ENCODE peak calls at places on chromosomes 5 and 9, in ten cellular contexts. Z is right lobe of liver, T is lower lobe of right lung, S is suprapubic skin, J is H9, A is heart right ventricle, K is SJCRH30, R is bronchial epithelial cell, P is Karpas-422, X is Caco-2. Y is an unnamed sample.
A peak's percentile ranks its signal among the peaks of the same experiment; 100 is the strongest.

GRCh38 chr9:105083246-105083645 is 155.3 kb upstream of the ABCA1 start:
- DNase-seq in R (no peak), J (no peak), K (no peak), Z (no peak), A (no peak), P (no peak), S (no peak), T (no peak), X (peak; percentile 69), Y (no peak)

GRCh38 chr9:133892193-133892920 is 99.8 kb downstream of the VAV2 start:
- DNase-seq in T (no peak), J (no peak), S (no peak), P (no peak), Z (peak; percentile 96), A (no peak), K (peak; percentile 62), X (peak; percentile 88), R (no peak), Y (no peak)

GRCh38 chr5:154058055-154059038 is 19.6 kb downstream of the MFAP3 start:
- DNase-seq in P (peak; percentile 89), X (no peak), T (no peak), Z (no peak), K (peak; percentile 76), A (no peak), R (peak; percentile 77), S (no peak), J (no peak), Y (no peak)

GRCh38 chr9:27371382-27371781 is 74.4 kb upstream of the EQTN start:
- DNase-seq in S (no peak), X (peak; percentile 64), J (no peak), A (no peak), T (no peak), R (peak; percentile 68), Z (no peak), K (no peak), P (no peak), Y (no peak)

GRCh38 chr9:115106642-115107041 is 11.3 kb downstream of the TNC start:
- DNase-seq in T (no peak), R (peak; percentile 80), P (no peak), S (no peak), X (no peak), Z (no peak), K (no peak), A (no peak), J (no peak), Y (no peak)

GRCh38 chr9:70609542-70610286 is 195.3 kb upstream of the KLF9 start:
- DNase-seq in R (peak; percentile 58), S (no peak), Z (no peak), K (peak; percentile 23), A (peak; percentile 75), P (no peak), X (no peak), J (no peak), T (no peak), Y (no peak)

GRCh38 chr5:88666761-88667186 is 216.2 kb downstream of the MEF2C start:
- DNase-seq in X (no peak), K (no peak), S (no peak), J (peak; percentile 73), R (no peak), T (no peak), A (no peak), P (no peak), Z (no peak), Y (no peak)

GRCh38 chr5:148912146-148912545 is 85.7 kb downstream of the ADRB2 start:
- DNase-seq in P (no peak), X (no peak), A (no peak), R (peak; percentile 22), J (no peak), Z (no peak), T (no peak), S (no peak), K (no peak), Y (no peak)

GRCh38 chr5:44814761-44815160 is 6.0 kb downstream of the MRPS30 start:
- DNase-seq in R (no peak), S (no peak), P (no peak), J (no peak), X (no peak), A (no peak), T (no peak), K (no peak), Z (no peak), Y (no peak)

GRCh38 chr9:114141553-114142548 is 13.5 kb upstream of the COL27A1 start:
- DNase-seq in T (no peak), R (peak; percentile 20), P (no peak), A (peak; percentile 28), K (peak; percentile 66), J (no peak), S (no peak), X (no peak), Z (no peak), Y (peak; percentile 41)

GRCh38 chr9:110769667-110770066 is 101.1 kb downstream of the MUSK start:
- DNase-seq in J (no peak), R (no peak), P (no peak), X (no peak), Z (no peak), K (peak; percentile 19), A (no peak), S (no peak), T (no peak), Y (no peak)

GRCh38 chr5:138874771-138875628 is at the start of gene LRRTM2:
- DNase-seq in Z (no peak), S (no peak), K (peak; percentile 26), A (no peak), P (no peak), X (no peak), R (peak; percentile 69), T (no peak), J (no peak), Y (no peak)

GRCh38 chr9:118829334-118829733 is 539.9 kb downstream of the BRINP1 start:
- DNase-seq in X (no peak), A (no peak), P (no peak), R (no peak), K (peak; percentile 24), J (no peak), S (no peak), Z (no peak), T (no peak), Y (no peak)

GRCh38 chr9:70534058-70534457 is 119.6 kb upstream of the KLF9 start:
- DNase-seq in Z (no peak), T (no peak), R (peak; percentile 6), P (no peak), J (no peak), A (no peak), S (no peak), K (no peak), X (no peak), Y (no peak)

GRCh38 chr5:78574157-78574673 is 74.4 kb downstream of the LHFPL2 start:
- DNase-seq in T (peak; percentile 63), S (no peak), P (no peak), A (no peak), R (no peak), Z (peak; percentile 75), X (no peak), J (no peak), K (no peak), Y (no peak)

GRCh38 chr5:133658327-133658726 is 46.0 kb upstream of the FSTL4 start:
- DNase-seq in P (peak; percentile 59), S (no peak), Z (no peak), X (no peak), K (no peak), J (no peak), T (no peak), R (no peak), A (no peak), Y (no peak)

GRCh38 chr5:133655966-133656365 is 43.6 kb upstream of the FSTL4 start:
- DNase-seq in R (no peak), J (no peak), X (no peak), T (no peak), Z (no peak), S (no peak), A (no peak), P (no peak), K (no peak), Y (no peak)

GRCh38 chr5:133652951-133653601 is 40.7 kb upstream of the FSTL4 start:
- DNase-seq in K (no peak), A (no peak), R (peak; percentile 91), S (no peak), J (no peak), X (no peak), Z (no peak), T (no peak), P (no peak), Y (no peak)

GRCh38 chr5:133653602-133653995 is 41.3 kb upstream of the FSTL4 start:
- DNase-seq in Z (no peak), A (no peak), S (no peak), K (no peak), T (no peak), X (no peak), J (no peak), P (no peak), R (no peak), Y (no peak)

GRCh38 chr5:133657036-133657435 is 44.7 kb upstream of the FSTL4 start:
- DNase-seq in J (no peak), Z (no peak), K (no peak), T (no peak), P (no peak), X (no peak), A (no peak), S (no peak), R (no peak), Y (no peak)
- H3K27me3 ChIP-seq in J (no peaks in the 10 kb centered on the region), Z (no peaks in the 10 kb centered on the region), K (no peaks in the 10 kb centered on the region), T (no peaks in the 10 kb centered on the region), P (no peaks in the 10 kb centered on the region), X (no peaks in the 10 kb centered on the region), A (peaks cover 31% of the 10 kb centered on the region), S (no peaks in the 10 kb centered on the region), R (no peaks in the 10 kb centered on the region), Y (peaks cover 60% of the 10 kb centered on the region)

DNA sequence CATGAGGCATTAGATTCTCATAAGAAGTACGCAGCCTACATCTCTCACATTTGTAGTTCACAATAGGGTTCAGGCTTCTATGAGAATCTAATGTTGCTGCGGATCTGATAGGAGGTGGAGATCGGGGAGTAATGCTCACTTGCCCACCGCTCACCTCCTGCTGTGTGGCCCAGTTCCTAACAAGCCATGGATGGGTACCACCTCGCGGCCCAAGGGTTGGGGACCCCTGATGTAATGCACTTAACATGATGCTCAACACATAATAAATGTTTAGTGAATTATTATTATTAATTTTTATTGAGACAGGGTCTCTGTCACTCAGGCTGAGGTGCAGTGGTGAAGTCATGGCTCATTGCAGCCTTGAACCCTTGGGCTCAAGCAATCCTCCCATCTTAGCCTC is 104.7 kb upstream of the IL7R start:
- DNase-seq in X (no peak), T (no peak), K (no peak), A (no peak), Z (no peak), P (no peak), S (no peak), J (no peak), R (no peak), Y (no peak)
- H3K27me3 ChIP-seq in X (no peaks in the 10 kb centered on the region), T (no peaks in the 10 kb centered on the region), K (no peaks in the 10 kb centered on the region), A (no peaks in the 10 kb centered on the region), Z (no peaks in the 10 kb centered on the region), P (no peaks in the 10 kb centered on the region), S (no peaks in the 10 kb centered on the region), J (peaks cover 35% of the 10 kb centered on the region), R (no peaks in the 10 kb centered on the region), Y (no peaks in the 10 kb centered on the region)

GRCh38 chr9:135015565-135015964 is 71.9 kb upstream of the OLFM1 start:
- DNase-seq in Z (no peak), A (no peak), T (no peak), P (no peak), R (no peak), J (no peak), S (no peak), X (no peak), K (no peak), Y (no peak)
- H3K27me3 ChIP-seq in Z (no peaks in the 10 kb centered on the region), A (peaks cover 10% of the 10 kb centered on the region), T (peaks cover 4% of the 10 kb centered on the region), P (no peaks in the 10 kb centered on the region), R (no peaks in the 10 kb centered on the region), J (no peaks in the 10 kb centered on the region), S (peaks cover 25% of the 10 kb centered on the region), X (no peaks in the 10 kb centered on the region), K (no peaks in the 10 kb centered on the region), Y (peaks cover 76% of the 10 kb centered on the region)

GRCh38 chr9:84669293-84670105 is at the start of gene NTRK2:
- DNase-seq in Z (no peak), A (peak; percentile 16), T (no peak), R (peak; percentile 26), P (no peak), J (peak; percentile 58), X (no peak), K (no peak), S (peak; percentile 81), Y (peak; percentile 36)
- H3K27me3 ChIP-seq in Z (peaks cover 4% of the 10 kb centered on the region), A (peaks cover 29% of the 10 kb centered on the region), T (peaks cover 52% of the 10 kb centered on the region), R (peaks cover 15% of the 10 kb centered on the region), P (no peaks in the 10 kb centered on the region), J (peaks cover 41% of the 10 kb centered on the region), X (no peaks in the 10 kb centered on the region), K (peaks cover 4% of the 10 kb centered on the region), S (peaks cover 17% of the 10 kb centered on the region), Y (peaks cover 73% of the 10 kb centered on the region)

Y was measured in left ventricle myocardium inferior.